ENCODE peak calls at places on chromosomes 5 and 9, in five cellular contexts. One of them, this sample, is unnamed.

GRCh38 chr5:132022737-132023136 is 11.3 kb upstream of the ACSL6 start:
- DNase-seq in tibial nerve: no peak
- DNase-seq in ovary: no peak
- DNase-seq in stomach: no peak
- DNase-seq in sigmoid colon: no peak
- DNase-seq in this sample: no peak

GRCh38 chr5:74185599-74185998 is 454.9 kb downstream of the ENC1 start:
- DNase-seq in ovary: no peak
- DNase-seq in tibial nerve: no peak
- DNase-seq in sigmoid colon: no peak
- DNase-seq in stomach: no peak
- DNase-seq in this sample: no peak

GRCh38 chr9:6186691-6187090 is 28.9 kb upstream of the IL33 start:
- DNase-seq in ovary: no peak
- DNase-seq in stomach: no peak
- DNase-seq in sigmoid colon: no peak
- DNase-seq in tibial nerve: no peak
- DNase-seq in this sample: no peak

GRCh38 chr5:172187118-172188032 is 649 bp downstream of the STK10 start:
- DNase-seq in tibial nerve: no peak
- DNase-seq in stomach: peak; percentile 63
- DNase-seq in sigmoid colon: peak; percentile 82
- DNase-seq in ovary: peak; percentile 60
- DNase-seq in this sample: peak; percentile 81

GRCh38 chr9:116546711-116547581 is 140.2 kb upstream of the TRIM32 start:
- DNase-seq in ovary: no peak
- DNase-seq in stomach: no peak
- DNase-seq in sigmoid colon: no peak
- DNase-seq in tibial nerve: no peak
- DNase-seq in this sample: no peak

GRCh38 chr5:35087971-35088370 is 40.2 kb upstream of the AGXT2 start:
- DNase-seq in sigmoid colon: no peak
- DNase-seq in stomach: no peak
- DNase-seq in tibial nerve: no peak
- DNase-seq in ovary: no peak
- DNase-seq in this sample: no peak

GRCh38 chr9:106613250-106613737 is 249.7 kb upstream of the ZNF462 start:
- DNase-seq in stomach: peak; percentile 65
- DNase-seq in ovary: no peak
- DNase-seq in sigmoid colon: peak; percentile 75
- DNase-seq in tibial nerve: no peak
- DNase-seq in this sample: peak; percentile 36

GRCh38 chr5:68395844-68396523 is 180.4 kb downstream of the PIK3R1 start:
- DNase-seq in tibial nerve: no peak
- DNase-seq in ovary: no peak
- DNase-seq in stomach: peak; percentile 57
- DNase-seq in sigmoid colon: no peak
- DNase-seq in this sample: peak; percentile 51

GRCh38 chr9:90296539-90296938 is 346.1 kb downstream of the DIRAS2 start:
- DNase-seq in tibial nerve: no peak
- DNase-seq in ovary: no peak
- DNase-seq in stomach: no peak
- DNase-seq in sigmoid colon: no peak
- DNase-seq in this sample: no peak

GRCh38 chr9:106575903-106576755 is 286.8 kb upstream of the ZNF462 start:
- DNase-seq in tibial nerve: no peak
- DNase-seq in stomach: no peak
- DNase-seq in sigmoid colon: no peak
- DNase-seq in ovary: no peak
- DNase-seq in this sample: no peak

GRCh38 chr5:61675015-61675692 is 343.1 kb downstream of the ZSWIM6 start:
- DNase-seq in stomach: no peak
- DNase-seq in tibial nerve: no peak
- DNase-seq in ovary: no peak
- DNase-seq in sigmoid colon: no peak
- DNase-seq in this sample: peak; percentile 42

GRCh38 chr5:21391506-21391905 is 1403.5 kb upstream of the CDH18 start:
- DNase-seq in sigmoid colon: no peak
- DNase-seq in stomach: no peak
- DNase-seq in tibial nerve: no peak
- DNase-seq in ovary: no peak
- DNase-seq in this sample: no peak

GRCh38 chr9:32578976-32579375 is 6.0 kb upstream of the NDUFB6 start:
- DNase-seq in sigmoid colon: no peak
- DNase-seq in ovary: no peak
- DNase-seq in stomach: no peak
- DNase-seq in tibial nerve: no peak
- DNase-seq in this sample: no peak

GRCh38 chr5:106174903-106175302 is 1495.8 kb downstream of the EFNA5 start:
- DNase-seq in tibial nerve: no peak
- DNase-seq in stomach: no peak
- DNase-seq in ovary: no peak
- DNase-seq in sigmoid colon: no peak
- DNase-seq in this sample: no peak

GRCh38 chr9:82208741-82209450 is 220.3 kb downstream of the SPATA31D1 start:
- DNase-seq in stomach: no peak
- DNase-seq in tibial nerve: no peak
- DNase-seq in ovary: no peak
- DNase-seq in sigmoid colon: no peak
- DNase-seq in this sample: no peak

GRCh38 chr5:141843156-141843927 is 34.9 kb downstream of the PCDH1 start:
- DNase-seq in stomach: peak; percentile 63
- DNase-seq in sigmoid colon: no peak
- DNase-seq in ovary: no peak
- DNase-seq in tibial nerve: no peak
- DNase-seq in this sample: no peak

GRCh38 chr9:105309531-105309931 is 65.1 kb downstream of the SLC44A1 start:
- DNase-seq in stomach: no peak
- DNase-seq in sigmoid colon: no peak
- DNase-seq in tibial nerve: no peak
- DNase-seq in ovary: no peak
- DNase-seq in this sample: no peak

GRCh38 chr9:15306068-15306756 is 804 bp downstream of the TTC39B start:
- DNase-seq in ovary: peak; percentile 74
- DNase-seq in tibial nerve: peak; percentile 40
- DNase-seq in sigmoid colon: peak; percentile 79
- DNase-seq in stomach: peak; percentile 83
- DNase-seq in this sample: peak; percentile 78

GRCh38 chr9:129823163-129823933 is 588 bp downstream of the TOR1A start:
- DNase-seq in sigmoid colon: no peak
- DNase-seq in tibial nerve: no peak
- DNase-seq in stomach: no peak
- DNase-seq in ovary: no peak
- DNase-seq in this sample: no peak

GRCh38 chr9:128011071-128011817 is 30.5 kb upstream of the EEIG1 start:
- DNase-seq in sigmoid colon: no peak
- DNase-seq in tibial nerve: no peak
- DNase-seq in ovary: no peak
- DNase-seq in stomach: no peak
- DNase-seq in this sample: peak; percentile 22

GRCh38 chr9:130036099-130036498 is 6.9 kb downstream of the FNBP1 start:
- DNase-seq in ovary: no peak
- DNase-seq in tibial nerve: no peak
- DNase-seq in stomach: no peak
- DNase-seq in sigmoid colon: no peak
- DNase-seq in this sample: no peak

GRCh38 chr5:159441441-159441840 is 111.2 kb upstream of the IL12B start:
- DNase-seq in tibial nerve: no peak
- DNase-seq in sigmoid colon: no peak
- DNase-seq in stomach: no peak
- DNase-seq in ovary: no peak
- DNase-seq in this sample: no peak

GRCh38 chr5:61245936-61246335 is 83.7 kb upstream of the SMIM15 start:
- DNase-seq in sigmoid colon: no peak
- DNase-seq in stomach: peak; percentile 62
- DNase-seq in tibial nerve: no peak
- DNase-seq in ovary: no peak
- DNase-seq in this sample: peak; percentile 37

GRCh38 chr5:129971684-129972083 is 67.4 kb downstream of the CHSY3 start:
- DNase-seq in stomach: no peak
- DNase-seq in tibial nerve: no peak
- DNase-seq in sigmoid colon: no peak
- DNase-seq in ovary: no peak
- DNase-seq in this sample: no peak

GRCh38 chr5:1184481-1184880 is 16.9 kb upstream of the SLC6A19 start:
- DNase-seq in sigmoid colon: no peak
- DNase-seq in tibial nerve: no peak
- DNase-seq in stomach: no peak
- DNase-seq in ovary: no peak
- DNase-seq in this sample: no peak

GRCh38 chr5:160048131-160048530 is 39.2 kb downstream of the TTC1 start:
- DNase-seq in ovary: peak; percentile 28
- DNase-seq in sigmoid colon: peak; percentile 76
- DNase-seq in stomach: no peak
- DNase-seq in tibial nerve: no peak
- DNase-seq in this sample: no peak

DNA sequence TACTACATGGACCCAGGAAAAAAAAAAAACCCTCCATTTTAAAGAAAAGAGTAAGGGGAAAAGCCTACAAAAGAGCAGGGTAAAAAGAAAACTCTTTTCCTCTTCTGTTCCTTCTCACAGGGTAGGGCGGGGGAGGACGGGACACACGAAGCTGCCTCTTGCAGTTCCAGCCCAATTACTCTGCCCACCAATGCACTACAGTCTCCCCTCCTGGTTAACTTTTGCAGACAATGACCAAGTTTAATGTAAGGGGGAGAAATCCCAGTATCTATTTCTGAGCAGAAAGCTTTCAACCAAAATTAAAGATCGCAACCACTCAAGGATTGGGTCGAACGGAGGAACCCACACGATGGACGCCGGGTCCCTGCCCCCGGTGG is 1.3 kb downstream of the BRD3 start:
- DNase-seq in tibial nerve: no peak
- DNase-seq in stomach: peak; percentile 25
- DNase-seq in ovary: no peak
- DNase-seq in sigmoid colon: no peak
- DNase-seq in this sample: no peak
- H3K4me1 ChIP-seq in tibial nerve: no peaks in the 10 kb centered on the region
- H3K4me1 ChIP-seq in stomach: peaks cover 59% of the 10 kb centered on the region
- H3K4me1 ChIP-seq in ovary: peaks cover 22% of the 10 kb centered on the region
- H3K4me1 ChIP-seq in sigmoid colon: peaks cover 58% of the 10 kb centered on the region
- H3K4me1 ChIP-seq in this sample: peaks cover 38% of the 10 kb centered on the region

GRCh38 chr5:134902071-134902801 is 2.7 kb upstream of the PCBD2 start:
- DNase-seq in tibial nerve: no peak
- DNase-seq in ovary: no peak
- DNase-seq in stomach: no peak
- DNase-seq in sigmoid colon: no peak
- DNase-seq in this sample: no peak

GRCh38 chr5:134905246-134905996 is 490 bp downstream of the PCBD2 start:
- DNase-seq in sigmoid colon: peak; percentile 77
- DNase-seq in tibial nerve: peak; percentile 30
- DNase-seq in ovary: peak; percentile 56
- DNase-seq in stomach: peak; percentile 58
- DNase-seq in this sample: peak; percentile 63

GRCh38 chr5:134906811-134907210 is 1.9 kb downstream of the PCBD2 start:
- DNase-seq in ovary: no peak
- DNase-seq in tibial nerve: no peak
- DNase-seq in stomach: no peak
- DNase-seq in sigmoid colon: no peak
- DNase-seq in this sample: no peak

GRCh38 chr5:134904621-134905245 is at the start of gene PCBD2:
- DNase-seq in ovary: peak; percentile 89
- DNase-seq in tibial nerve: peak; percentile 79
- DNase-seq in sigmoid colon: peak; percentile 94
- DNase-seq in stomach: peak; percentile 93
- DNase-seq in this sample: peak; percentile 95
- TF ChIP-seq EP300 in ovary: no peak
- TF ChIP-seq EP300 in tibial nerve: no peak
- TF ChIP-seq EP300 in sigmoid colon: no peak
- TF ChIP-seq EP300 in stomach: no peak
- TF ChIP-seq EP300 in this sample: no peak

DNA sequence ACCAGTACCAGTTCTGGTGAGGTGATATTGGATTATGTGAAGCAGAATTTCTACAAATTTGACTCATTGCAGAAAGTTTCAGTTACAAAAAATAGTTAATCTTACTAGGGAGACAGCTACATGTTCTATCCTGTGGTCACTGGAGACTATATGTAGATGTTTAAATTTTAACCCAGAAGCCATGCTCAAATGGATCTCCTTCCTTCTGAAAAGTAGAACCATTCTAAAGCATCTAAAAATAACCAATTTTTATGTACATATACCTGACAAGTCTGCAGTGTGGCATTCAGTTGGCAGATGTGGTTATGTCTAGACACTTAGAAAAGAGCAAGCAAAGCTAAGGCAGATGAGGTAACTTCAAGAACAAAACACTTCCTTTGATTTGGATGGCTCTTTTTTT is 65.5 kb upstream of the POU4F3 start:
- DNase-seq in tibial nerve: no peak
- DNase-seq in sigmoid colon: no peak
- DNase-seq in ovary: no peak
- DNase-seq in stomach: no peak
- DNase-seq in this sample: no peak
- H3K9me3 ChIP-seq in tibial nerve: no peaks in the 10 kb centered on the region
- H3K9me3 ChIP-seq in sigmoid colon: no peaks in the 10 kb centered on the region
- H3K9me3 ChIP-seq in ovary: no peaks in the 10 kb centered on the region
- H3K9me3 ChIP-seq in stomach: no peaks in the 10 kb centered on the region
- H3K9me3 ChIP-seq in this sample: no peaks in the 10 kb centered on the region

GRCh38 chr9:4842213-4842612 is 49.5 kb downstream of the RCL1 start:
- DNase-seq in sigmoid colon: no peak
- DNase-seq in ovary: no peak
- DNase-seq in tibial nerve: no peak
- DNase-seq in stomach: no peak
- DNase-seq in this sample: no peak

GRCh38 chr9:4837126-4837767 is 44.5 kb downstream of the RCL1 start:
- DNase-seq in ovary: peak; percentile 33
- DNase-seq in tibial nerve: no peak
- DNase-seq in stomach: no peak
- DNase-seq in sigmoid colon: no peak
- DNase-seq in this sample: no peak

GRCh38 chr9:4840018-4840417 is 47.3 kb downstream of the RCL1 start:
- DNase-seq in ovary: no peak
- DNase-seq in tibial nerve: no peak
- DNase-seq in sigmoid colon: no peak
- DNase-seq in stomach: no peak
- DNase-seq in this sample: no peak

GRCh38 chr9:4837768-4838546 is 45.2 kb downstream of the RCL1 start:
- DNase-seq in stomach: no peak
- DNase-seq in ovary: no peak
- DNase-seq in tibial nerve: no peak
- DNase-seq in sigmoid colon: no peak
- DNase-seq in this sample: no peak

GRCh38 chr9:4839470-4839912 is 46.7 kb downstream of the RCL1 start:
- DNase-seq in ovary: no peak
- DNase-seq in sigmoid colon: no peak
- DNase-seq in tibial nerve: no peak
- DNase-seq in stomach: no peak
- DNase-seq in this sample: no peak
- H3K4me1 ChIP-seq in ovary: peaks cover 28% of the 10 kb centered on the region
- H3K4me1 ChIP-seq in sigmoid colon: no peaks in the 10 kb centered on the region
- H3K4me1 ChIP-seq in tibial nerve: no peaks in the 10 kb centered on the region
- H3K4me1 ChIP-seq in stomach: no peaks in the 10 kb centered on the region
- H3K4me1 ChIP-seq in this sample: no peaks in the 10 kb centered on the region

DNA sequence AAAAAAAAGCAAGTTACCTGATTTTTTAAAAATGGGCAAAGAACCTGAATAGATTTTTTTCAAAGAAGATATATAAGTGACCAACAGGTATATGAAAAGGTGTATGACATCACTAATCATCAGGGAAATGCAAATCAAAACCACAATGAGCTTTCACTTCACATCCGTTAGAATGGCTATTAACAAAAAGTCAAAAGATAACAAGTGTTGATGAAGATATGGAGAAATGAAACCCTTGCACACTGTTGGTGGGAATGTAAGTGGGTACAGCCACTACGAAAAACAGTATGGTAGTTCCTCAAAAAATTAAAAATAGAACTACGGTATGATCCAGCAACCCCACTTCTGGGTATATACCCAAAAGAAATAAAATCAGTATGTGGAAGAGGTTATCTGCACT is 134.8 kb downstream of the UGCG start:
- DNase-seq in tibial nerve: no peak
- DNase-seq in ovary: no peak
- DNase-seq in sigmoid colon: no peak
- DNase-seq in stomach: no peak
- DNase-seq in this sample: no peak
- TF ChIP-seq EP300 in tibial nerve: no peak
- TF ChIP-seq EP300 in ovary: no peak
- TF ChIP-seq EP300 in sigmoid colon: no peak
- TF ChIP-seq EP300 in stomach: no peak
- TF ChIP-seq EP300 in this sample: no peak